ENCODE peak calls at places on chromosomes 13 and 19, in five cellular contexts. M is astrocyte; U is tibial artery; K is upper lobe of right lung; W is CD8-positive, alpha-beta T cell. H is an unnamed sample. For H3K9me3, the result is how much of the 10 kb centered on the place peaks cover.

GRCh38 chr13:114071991-114072390 is 60.4 kb downstream of the RASA3 start:
- DNase-seq in U (no peak), W (no peak), K (peak), M (no peak), H (no peak)

GRCh38 chr13:35179494-35179893 is 237.4 kb downstream of the NBEA start:
- DNase-seq in W (no peak), K (no peak), M (peak), U (no peak), H (no peak)

GRCh38 chr13:109479991-109480696 is 306.2 kb downstream of the IRS2 start:
- DNase-seq in M (peak), U (peak), W (no peak), K (no peak), H (peak)

GRCh38 chr13:41389580-41389979 is 67.8 kb upstream of the RGCC start:
- DNase-seq in M (no peak), U (no peak), K (no peak), W (no peak), H (no peak)

GRCh38 chr13:56861472-56861871 is 279.2 kb upstream of the PRR20A start:
- DNase-seq in U (no peak), K (no peak), W (no peak), M (peak), H (peak)

GRCh38 chr13:111328803-111329410 is 8.5 kb downstream of the TEX29 start:
- DNase-seq in M (no peak), W (no peak), K (no peak), U (peak), H (no peak)

GRCh38 chr13:51520524-51520923 is 63.7 kb upstream of the WDFY2 start:
- DNase-seq in K (no peak), W (no peak), M (peak), U (no peak), H (peak)

GRCh38 chr19:15180451-15181390 is 20.1 kb downstream of the NOTCH3 start:
- DNase-seq in K (peak), W (no peak), M (no peak), U (no peak), H (no peak)

GRCh38 chr13:44219808-44220544 is 153.6 kb upstream of the SERP2 start:
- DNase-seq in K (no peak), M (peak), U (no peak), W (no peak), H (peak)

GRCh38 chr19:990119-990571 is 6.0 kb downstream of the WDR18 start:
- DNase-seq in W (no peak), K (no peak), M (no peak), U (no peak), H (no peak)

GRCh38 chr13:46354143-46355087 is 32.6 kb downstream of the RUBCNL start:
- DNase-seq in U (no peak), K (no peak), W (no peak), M (peak), H (peak)

GRCh38 chr19:11204943-11205349 is 7.6 kb upstream of the KANK2 start:
- DNase-seq in M (no peak), K (no peak), U (peak), W (no peak), H (no peak)

GRCh38 chr13:113367771-113368170 is 3.8 kb upstream of the GRTP1 start:
- DNase-seq in K (no peak), W (no peak), U (no peak), M (no peak), H (no peak)

GRCh38 chr13:30338331-30338851 is 31.0 kb upstream of the KATNAL1 start:
- DNase-seq in M (peak), W (no peak), K (no peak), U (no peak), H (no peak)

GRCh38 chr13:89726690-89727435 is 1620.6 kb upstream of the MIR17HG start:
- DNase-seq in U (no peak), K (no peak), W (no peak), M (peak), H (peak)

GRCh38 chr13:90105276-90105675 is 1242.2 kb upstream of the MIR17HG start:
- DNase-seq in U (no peak), M (peak), W (no peak), K (no peak), H (peak)

GRCh38 chr19:995051-995827 is 5.0 kb upstream of the GRIN3B start:
- DNase-seq in K (peak), W (no peak), M (no peak), U (no peak), H (no peak)

GRCh38 chr13:85492283-85492682 is 306.9 kb downstream of the SLITRK6 start:
- DNase-seq in M (no peak), W (no peak), U (no peak), K (no peak), H (peak)

DNA sequence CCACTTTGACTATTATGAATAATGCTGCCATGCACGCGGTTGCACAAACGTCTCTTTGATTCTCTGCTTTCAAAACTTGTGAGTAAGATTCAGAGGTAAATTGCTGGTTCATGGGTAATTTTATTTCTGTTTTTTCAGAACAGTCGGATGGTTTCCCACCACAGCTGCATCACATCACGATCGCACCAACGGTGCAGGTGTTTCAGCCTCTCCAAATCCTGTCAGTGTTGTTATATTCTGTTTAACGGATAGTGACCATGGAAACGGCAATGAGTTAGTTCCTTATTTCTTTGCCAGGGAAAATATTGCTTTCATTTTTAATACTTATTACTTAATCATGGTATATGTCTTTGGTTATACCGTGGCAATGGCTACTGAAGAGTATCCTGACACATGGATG is 19.1 kb upstream of the ZNF835 start:
- DNase-seq in W (no peak), M (no peak), K (no peak), U (no peak), H (no peak)
- H3K9me3 ChIP-seq in W (under half), M (under half), K (under half), U (under half), H (under half)

GRCh38 chr13:69567514-69567913 is 540.1 kb upstream of the ATXN8OS start:
- DNase-seq in U (no peak), K (no peak), M (no peak), W (no peak), H (no peak)

GRCh38 chr13:69566104-69566716 is 541.4 kb upstream of the ATXN8OS start:
- DNase-seq in M (no peak), K (no peak), U (no peak), W (no peak), H (no peak)

DNA sequence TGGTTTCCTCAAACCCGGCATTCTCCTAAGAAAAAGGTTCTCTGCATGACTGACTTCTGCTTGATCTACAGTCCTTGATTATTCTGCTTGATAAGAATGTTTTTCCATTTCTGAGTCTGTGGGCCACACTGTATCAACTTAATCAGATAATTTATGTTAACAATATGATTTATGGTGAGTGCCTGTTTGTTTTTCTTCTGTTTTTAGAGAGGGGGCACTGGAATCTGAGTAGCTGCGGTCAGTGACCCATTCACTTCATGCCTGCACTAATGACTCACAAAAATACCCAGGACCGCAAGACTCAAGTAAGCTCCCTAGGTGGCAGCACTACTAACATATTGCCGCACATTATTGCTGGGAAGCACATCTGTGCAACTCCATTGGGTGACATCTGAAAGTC is 542.3 kb upstream of the ATXN8OS start:
- DNase-seq in W (no peak), K (no peak), U (no peak), M (peak), H (peak)
- H3K9me3 ChIP-seq in W (under half), K (under half), U (under half), M (under half), H (under half)

DNA sequence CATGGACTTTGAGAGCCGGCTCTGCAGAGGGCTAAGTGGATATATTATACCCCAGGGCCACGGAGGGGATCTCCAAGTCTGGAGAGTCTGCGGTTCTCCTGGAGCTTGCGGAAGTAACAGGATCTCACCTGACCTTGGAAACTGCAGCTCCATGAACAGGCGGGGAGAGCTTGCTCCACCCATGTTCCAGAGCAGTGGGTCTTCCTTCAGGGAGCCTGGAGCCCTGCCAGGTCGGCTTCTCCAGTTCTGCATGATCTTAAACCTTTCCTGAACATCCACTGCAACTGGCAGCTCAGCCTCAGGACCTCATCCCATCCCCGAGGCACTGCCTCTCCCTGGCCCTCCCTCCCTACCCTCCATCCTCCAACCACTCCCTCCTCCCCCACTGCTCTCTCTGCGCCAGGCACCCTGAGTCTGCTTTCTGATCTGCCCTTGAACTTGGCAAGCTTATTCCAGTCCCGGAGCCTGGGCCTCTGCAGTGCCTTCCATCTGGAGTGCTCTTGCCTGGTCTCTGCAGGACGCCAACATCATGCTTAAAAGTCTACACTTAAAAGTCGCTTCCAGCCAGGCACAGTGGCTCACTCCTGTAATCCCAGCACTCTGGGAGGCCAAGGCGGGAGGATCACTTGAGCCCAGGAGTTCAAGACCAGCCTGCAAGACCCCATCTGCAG is 13.2 kb downstream of the ATCAY start:
- DNase-seq in K (no peak), U (no peak), M (no peak), W (no peak), H (no peak)
- H3K9me3 ChIP-seq in K (under half), U (under half), M (under half), W (under half), H (under half)

GRCh38 chr13:73820285-73820684 is 313.9 kb downstream of the KLF12 start:
- DNase-seq in K (no peak), U (no peak), W (no peak), M (no peak), H (no peak)
- H3K9me3 ChIP-seq in K (under half), U (under half), W (under half), M (under half), H (under half)

GRCh38 chr19:54165222-54165621 is 5.7 kb upstream of the LENG1 start:
- DNase-seq in K (no peak), U (no peak), W (no peak), M (no peak), H (no peak)
- H3K9me3 ChIP-seq in K (under half), U (under half), W (under half), M (under half), H (under half)

H was measured in mesenchymal stem cell.